ENCODE peak calls at places on chromosomes 1 and 21, in six cellular contexts. J is NCI-H345, I is astrocyte of the spinal cord, Z is bronchial epithelial cell, W is GM03348, K is cardiac fibroblast. M is an unnamed sample.

GRCh38 chr1:156128749-156129682 is 14.5 kb downstream of the LMNA start:
- DNase-seq in J (no peak), I (peak; percentile 70), Z (no peak), W (peak; percentile 66), K (peak; percentile 91), M (peak; percentile 58)

GRCh38 chr1:156414440-156415064 is 45.5 kb downstream of the RHBG start:
- DNase-seq in J (no peak), I (no peak), Z (no peak), W (no peak), K (no peak), M (no peak)

GRCh38 chr1:241990040-241990439 is 8.9 kb downstream of the MAP1LC3C start:
- DNase-seq in J (no peak), I (peak; percentile 92), Z (no peak), W (peak; percentile 93), K (peak; percentile 86), M (peak; percentile 94)

GRCh38 chr1:61078611-61079010 is 3.8 kb upstream of the NFIA start:
- DNase-seq in J (no peak), I (peak; percentile 46), Z (no peak), W (no peak), K (peak; percentile 59), M (no peak)

GRCh38 chr1:212238552-212238951 is 46.7 kb upstream of the PPP2R5A start:
- DNase-seq in J (no peak), I (no peak), Z (no peak), W (peak; percentile 53), K (no peak), M (no peak)

GRCh38 chr1:230067441-230067870 is 418 bp downstream of the GALNT2 start:
- DNase-seq in J (no peak), I (no peak), Z (no peak), W (peak; percentile 62), K (peak; percentile 51), M (peak; percentile 49)

GRCh38 chr1:78603206-78603605 is 17.0 kb upstream of the IFI44L start:
- DNase-seq in J (no peak), I (peak; percentile 12), Z (no peak), W (peak; percentile 5), K (peak; percentile 12), M (no peak)

GRCh38 chr1:89553195-89553584 is 28.6 kb downstream of the LRRC8B start:
- DNase-seq in J (peak; percentile 50), I (no peak), Z (peak; percentile 33), W (no peak), K (no peak), M (no peak)

GRCh38 chr1:213931804-213932203 is 56.0 kb upstream of the PROX1 start:
- DNase-seq in J (no peak), I (no peak), Z (no peak), W (no peak), K (no peak), M (no peak)

GRCh38 chr1:83705091-83705490 is 293.8 kb downstream of the TTLL7 start:
- DNase-seq in J (no peak), I (no peak), Z (no peak), W (no peak), K (no peak), M (no peak)

GRCh38 chr21:42997053-42997452 is 22.7 kb downstream of the PKNOX1 start:
- DNase-seq in J (no peak), I (peak; percentile 96), Z (peak; percentile 64), W (peak; percentile 90), K (peak; percentile 96), M (peak; percentile 91)

GRCh38 chr1:31523012-31523411 is 53.3 kb upstream of the TINAGL1 start:
- DNase-seq in J (no peak), I (no peak), Z (peak; percentile 83), W (no peak), K (no peak), M (no peak)

GRCh38 chr1:240314845-240315746 is 223.4 kb downstream of the FMN2 start:
- DNase-seq in J (no peak), I (no peak), Z (no peak), W (peak; percentile 41), K (peak; percentile 31), M (no peak)

GRCh38 chr1:41102208-41102607 is 80.7 kb upstream of the SLFNL1 start:
- DNase-seq in J (no peak), I (peak; percentile 96), Z (peak; percentile 59), W (peak; percentile 82), K (peak; percentile 98), M (peak; percentile 94)

GRCh38 chr1:86527306-86527705 is 19.6 kb upstream of the CLCA4 start:
- DNase-seq in J (no peak), I (no peak), Z (no peak), W (no peak), K (no peak), M (no peak)

GRCh38 chr1:204828352-204828850 is 42.3 kb upstream of the NFASC start:
- DNase-seq in J (peak; percentile 89), I (no peak), Z (no peak), W (peak; percentile 99), K (peak; percentile 38), M (peak; percentile 80)

GRCh38 chr1:199815947-199816346 is 211.6 kb upstream of the NR5A2 start:
- DNase-seq in J (no peak), I (no peak), Z (no peak), W (no peak), K (no peak), M (no peak)

GRCh38 chr1:31010081-31010989 is 55.2 kb downstream of the PUM1 start:
- DNase-seq in J (no peak), I (peak; percentile 77), Z (peak; percentile 50), W (peak; percentile 28), K (no peak), M (no peak)

GRCh38 chr1:153705484-153705883 is 22.4 kb upstream of the INTS3 start:
- DNase-seq in J (no peak), I (no peak), Z (no peak), W (no peak), K (no peak), M (no peak)

GRCh38 chr1:167000546-167000945 is 11.5 kb downstream of the MAEL start:
- DNase-seq in J (no peak), I (no peak), Z (no peak), W (no peak), K (no peak), M (no peak)

GRCh38 chr1:225469051-225469450 is 41.2 kb upstream of the LBR start:
- DNase-seq in J (no peak), I (no peak), Z (no peak), W (no peak), K (no peak), M (no peak)

GRCh38 chr21:17602874-17603273 is 9.8 kb downstream of the BTG3 start:
- DNase-seq in J (no peak), I (peak; percentile 67), Z (peak; percentile 58), W (no peak), K (peak; percentile 38), M (no peak)

GRCh38 chr21:44681861-44682579 is at the start of gene KRTAP12-1:
- DNase-seq in J (peak; percentile 95), I (no peak), Z (no peak), W (no peak), K (no peak), M (no peak)

GRCh38 chr1:205729945-205730610 is 19.9 kb downstream of the NUCKS1 start:
- DNase-seq in J (no peak), I (no peak), Z (no peak), W (no peak), K (no peak), M (no peak)

GRCh38 chr1:234538930-234539649 is 60.1 kb upstream of the TARBP1 start:
- DNase-seq in J (no peak), I (no peak), Z (peak; percentile 91), W (no peak), K (no peak), M (no peak)

GRCh38 chr1:103525114-103525606 is 339 bp upstream of the RNPC3 start:
- DNase-seq in J (peak; percentile 44), I (peak; percentile 60), Z (peak; percentile 44), W (peak; percentile 66), K (peak; percentile 74), M (peak; percentile 55)

GRCh38 chr1:14660795-14661194 is 62.3 kb downstream of the KAZN start:
- DNase-seq in J (no peak), I (no peak), Z (no peak), W (no peak), K (peak; percentile 20), M (no peak)

GRCh38 chr1:151936203-151936602 is 26.9 kb upstream of the THEM4 start:
- DNase-seq in J (no peak), I (no peak), Z (no peak), W (no peak), K (no peak), M (no peak)

GRCh38 chr1:182599339-182599738 is 4.8 kb downstream of the RGS16 start:
- DNase-seq in J (no peak), I (no peak), Z (no peak), W (no peak), K (no peak), M (no peak)

GRCh38 chr21:45822429-45823099 is 159.0 kb upstream of the COL6A1 start:
- DNase-seq in J (no peak), I (no peak), Z (no peak), W (no peak), K (no peak), M (no peak)

GRCh38 chr21:16426936-16427335 is 697.2 kb downstream of the USP25 start:
- DNase-seq in J (no peak), I (peak; percentile 16), Z (no peak), W (no peak), K (no peak), M (no peak)

GRCh38 chr1:17550684-17551584 is 11.4 kb downstream of the ARHGEF10L start:
- DNase-seq in J (peak; percentile 22), I (no peak), Z (no peak), W (no peak), K (no peak), M (no peak)

GRCh38 chr1:85465099-85465790 is at the start of gene DDAH1:
- DNase-seq in J (peak; percentile 78), I (peak; percentile 68), Z (no peak), W (peak; percentile 86), K (peak; percentile 75), M (peak; percentile 77)

GRCh38 chr21:32302560-32302959 is 3.9 kb downstream of the MRAP start:
- DNase-seq in J (no peak), I (no peak), Z (no peak), W (no peak), K (no peak), M (no peak)

M was measured in MG63.